ENCODE peak calls at places on chromosomes 6 and 20, in six cellular contexts. J, D, Z, M, N and T are unnamed samples.
A peak's percentile ranks its signal among the peaks of the same experiment; 100 is the strongest.

GRCh38 chr6:48037946-48038345 is 73.1 kb downstream of the PTCHD4 start:
- DNase-seq in D (no peak), M (no peak), N (no peak), Z (no peak), J (no peak), T (no peak)

GRCh38 chr6:39568896-39569295 is 156.3 kb downstream of the KIF6 start:
- DNase-seq in J (no peak), M (no peak), Z (no peak), D (no peak), N (no peak), T (no peak)

GRCh38 chr6:80094017-80094416 is 12.5 kb upstream of the BCKDHB start:
- DNase-seq in M (peak; percentile 38), N (peak; percentile 38), J (no peak), Z (no peak), D (peak; percentile 11), T (peak; percentile 33)

GRCh38 chr20:52269327-52269726 is 77.7 kb upstream of the ZFP64 start:
- DNase-seq in M (no peak), Z (no peak), D (no peak), N (no peak), J (no peak), T (peak; percentile 82)

GRCh38 chr20:18364768-18365167 is 76.4 kb downstream of the ZNF133 start:
- DNase-seq in M (no peak), Z (no peak), N (no peak), D (no peak), J (no peak), T (no peak)

GRCh38 chr20:2749951-2750342 is 50.5 kb downstream of the CPXM1 start:
- DNase-seq in D (no peak), N (no peak), J (no peak), Z (no peak), M (no peak), T (no peak)

GRCh38 chr20:58716476-58717277 is 24.1 kb downstream of the NPEPL1 start:
- DNase-seq in M (no peak), Z (no peak), J (peak; percentile 53), N (no peak), D (no peak), T (peak; percentile 0)

GRCh38 chr6:76881414-76881813 is 581.9 kb downstream of the HTR1B start:
- DNase-seq in D (no peak), M (no peak), Z (no peak), N (no peak), J (no peak), T (no peak)

GRCh38 chr6:156795825-156796224 is 18.6 kb downstream of the ARID1B start:
- DNase-seq in J (no peak), N (no peak), Z (no peak), M (no peak), D (no peak), T (no peak)

GRCh38 chr20:19335341-19335740 is 122.9 kb downstream of the SLC24A3 start:
- DNase-seq in N (no peak), D (no peak), Z (no peak), M (no peak), J (no peak), T (no peak)

GRCh38 chr20:49447946-49448809 is 34.3 kb downstream of the KCNB1 start:
- DNase-seq in M (no peak), D (no peak), N (no peak), J (no peak), Z (no peak), T (no peak)

GRCh38 chr6:140380371-140381218 is 1006.1 kb upstream of the CITED2 start:
- DNase-seq in M (no peak), D (no peak), J (peak; percentile 88), Z (no peak), N (no peak), T (peak; percentile 14)

GRCh38 chr6:106488494-106489369 is 128.2 kb downstream of the CRYBG1 start:
- DNase-seq in M (no peak), Z (no peak), D (no peak), J (no peak), N (peak; percentile 43), T (no peak)

GRCh38 chr6:75307364-75308004 is 22.9 kb upstream of the TMEM30A start:
- DNase-seq in N (no peak), D (no peak), J (no peak), Z (no peak), M (no peak), T (no peak)

GRCh38 chr6:13101985-13102384 is 226.4 kb downstream of the TBC1D7 start:
- DNase-seq in M (no peak), Z (no peak), J (no peak), D (no peak), N (no peak), T (no peak)

GRCh38 chr6:1079525-1079924 is 232.4 kb upstream of the FOXQ1 start:
- DNase-seq in J (no peak), M (no peak), Z (no peak), D (no peak), N (no peak), T (no peak)

GRCh38 chr20:32945710-32946221 is 58.5 kb downstream of the SUN5 start:
- DNase-seq in Z (no peak), J (peak; percentile 55), D (no peak), N (peak; percentile 46), M (peak; percentile 37), T (peak; percentile 52)

GRCh38 chr20:44495257-44495656 is 19.6 kb downstream of the TTPAL start:
- DNase-seq in N (no peak), Z (no peak), D (peak; percentile 78), J (peak; percentile 37), M (no peak), T (peak; percentile 83)

GRCh38 chr6:164247106-164247505 is 832.6 kb downstream of the QKI start:
- DNase-seq in J (no peak), M (no peak), N (no peak), D (no peak), Z (no peak), T (no peak)

GRCh38 chr6:126440923-126441322 is 101.0 kb downstream of the CENPW start:
- DNase-seq in N (no peak), Z (no peak), J (no peak), D (no peak), M (no peak), T (no peak)

GRCh38 chr6:7615611-7616383 is 25.8 kb downstream of the SNRNP48 start:
- DNase-seq in J (peak; percentile 72), N (peak; percentile 52), M (peak; percentile 64), D (peak; percentile 57), Z (no peak), T (peak; percentile 75)

GRCh38 chr6:75621846-75622245 is 20.2 kb downstream of the SENP6 start:
- DNase-seq in D (no peak), Z (no peak), N (no peak), J (no peak), M (no peak), T (no peak)

GRCh38 chr6:129677634-129678325 is 32.2 kb downstream of the ARHGAP18 start:
- DNase-seq in D (no peak), J (no peak), N (no peak), Z (no peak), M (peak; percentile 58), T (no peak)

GRCh38 chr6:4415549-4415948 is 280.2 kb upstream of the ECI2 start:
- DNase-seq in D (no peak), J (no peak), Z (no peak), M (no peak), N (no peak), T (no peak)

GRCh38 chr20:50918403-50918802 is 12.8 kb downstream of the ADNP start:
- DNase-seq in M (no peak), D (no peak), Z (no peak), N (no peak), J (no peak), T (no peak)

GRCh38 chr6:30990422-30991086 is 7.0 kb downstream of the MUC21 start:
- DNase-seq in M (no peak), Z (no peak), J (no peak), N (no peak), D (no peak), T (no peak)

GRCh38 chr20:23396961-23397620 is 24.2 kb downstream of the NAPB start:
- DNase-seq in J (no peak), Z (no peak), N (no peak), D (no peak), M (peak; percentile 20), T (no peak)

DNA sequence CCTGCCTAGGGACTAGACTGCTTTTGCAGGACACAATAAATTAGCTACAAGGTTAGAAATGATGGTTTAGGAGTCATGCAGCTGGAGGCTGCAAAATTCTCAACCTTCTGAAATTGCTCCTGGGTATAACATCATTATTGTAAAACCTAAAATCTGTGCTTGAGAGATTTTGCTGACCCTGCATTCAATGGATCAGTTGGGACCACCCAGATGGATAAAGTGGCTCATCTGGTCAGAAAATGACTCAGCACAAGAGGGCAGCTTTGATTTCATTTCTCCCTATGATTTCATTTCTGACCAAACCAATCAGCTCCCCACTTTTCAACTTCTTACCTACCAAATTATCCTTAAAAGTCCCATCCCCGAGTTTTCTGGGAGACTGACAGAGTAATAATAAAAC is 367.3 kb upstream of the AGPAT4 start:
- DNase-seq in Z (no peak), N (no peak), D (no peak), J (no peak), M (no peak), T (no peak)
- TF ChIP-seq MAX in Z (no peak), N (no peak), D (no peak), J (no peak), M (no peak), T (no peak)

GRCh38 chr6:26020291-26020982 is 57.8 kb downstream of the TRIM38 start:
- DNase-seq in Z (peak; percentile 93), N (peak; percentile 79), J (no peak), D (peak; percentile 92), M (peak; percentile 96), T (peak; percentile 87)
- TF ChIP-seq MYC in Z (no peak), N (no peak), J (peak; percentile 32), D (no peak), M (no peak), T (no peak)

DNA sequence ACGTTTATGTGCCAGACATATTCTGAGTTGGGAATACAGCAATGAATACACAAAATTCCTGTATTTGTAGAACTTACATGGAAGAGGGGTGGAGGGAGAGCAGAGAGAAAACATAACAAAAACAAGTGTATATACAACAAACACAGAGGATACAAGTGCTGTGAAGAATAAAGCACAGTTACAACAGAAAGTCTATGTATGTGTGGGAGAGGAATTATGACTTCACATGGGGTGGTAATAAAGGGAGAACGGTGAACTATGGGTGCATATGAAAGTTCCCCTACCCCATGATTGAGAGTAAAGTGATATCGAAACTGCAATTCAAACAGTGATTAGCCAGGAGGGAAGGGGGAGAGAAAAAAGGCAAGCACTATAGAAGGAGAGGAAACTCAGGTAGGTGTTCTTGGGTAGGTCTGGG is 24.6 kb downstream of the HBS1L start:
- DNase-seq in D (no peak), N (no peak), Z (peak; percentile 86), M (no peak), J (no peak), T (no peak)
- TF ChIP-seq MAX in D (no peak), N (no peak), Z (no peak), M (no peak), J (no peak), T (no peak)

DNA sequence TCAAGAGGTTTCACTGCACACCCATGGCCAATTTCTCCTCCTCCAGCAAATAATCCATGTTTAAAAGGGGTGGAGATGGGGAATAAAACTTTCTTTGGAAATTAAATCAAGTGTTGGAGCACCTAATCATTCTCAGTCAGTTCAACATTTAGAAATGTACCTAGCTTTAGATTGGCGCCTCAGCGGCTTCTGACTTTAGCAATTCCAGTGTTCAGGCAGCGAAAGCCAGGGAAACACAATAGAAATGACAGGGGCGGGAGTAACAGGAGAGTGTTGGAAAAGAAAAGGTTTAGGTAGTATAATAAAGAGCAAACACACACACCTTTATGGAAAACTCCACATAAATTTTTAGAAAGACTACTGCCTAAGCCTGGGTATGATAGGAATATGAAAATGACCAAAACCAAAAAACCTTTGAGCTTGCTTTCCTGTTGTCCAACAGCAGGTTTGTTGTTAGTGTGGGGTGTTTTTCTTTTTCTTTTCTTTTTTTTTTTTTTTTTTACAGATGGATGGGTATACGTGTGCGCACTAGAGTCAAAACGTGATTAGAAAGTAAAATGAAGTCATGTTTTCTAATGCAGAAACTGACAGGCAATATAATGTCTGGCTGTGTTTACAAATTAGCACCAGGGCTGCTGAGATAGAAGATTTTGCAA is 7.7 kb downstream of the TFAP2A start:
- DNase-seq in N (no peak), J (no peak), M (no peak), D (no peak), Z (no peak), T (peak; percentile 64)
- TF ChIP-seq MYC in N (no peak), J (no peak), M (no peak), D (no peak), Z (no peak), T (no peak)